ENCODE peak calls at places on chromosome 17, in five cellular contexts. X is upper lobe of right lung, M is ELR, F is NCI-H2171 treated with DMSO at 0.1 percent for 48 hours, Y is heart left ventricle. A is an unnamed sample.

GRCh38 chr17:61462734-61463067 is 10.5 kb downstream of the TBX4 start:
- DNase-seq in M (no peak), X (no peak), Y (no peak), F (no peak), A (peak; percentile 81)

GRCh38 chr17:7079581-7080444 is at the start of gene CLEC10A:
- DNase-seq in Y (no peak), F (no peak), M (no peak), X (no peak), A (no peak)

GRCh38 chr17:83114706-83115105 is 35.3 kb downstream of the METRNL start:
- DNase-seq in X (no peak), F (no peak), Y (no peak), M (no peak), A (no peak)

GRCh38 chr17:75069783-75070182 is 18.0 kb upstream of the SLC16A5 start:
- DNase-seq in X (no peak), F (peak; percentile 8), Y (no peak), M (peak; percentile 63), A (peak; percentile 91)

GRCh38 chr17:74821655-74822328 is 37.9 kb downstream of the GRIN2C start:
- DNase-seq in M (no peak), X (no peak), F (no peak), Y (no peak), A (no peak)

GRCh38 chr17:69486779-69487637 is 72.5 kb downstream of the MAP2K6 start:
- DNase-seq in M (no peak), X (no peak), Y (no peak), F (no peak), A (no peak)

GRCh38 chr17:78839762-78840529 is 668 bp downstream of the USP36 start:
- DNase-seq in M (peak; percentile 63), X (peak; percentile 82), F (peak; percentile 10), Y (peak; percentile 54), A (peak; percentile 90)

GRCh38 chr17:74951680-74952421 is 16.2 kb downstream of the OTOP3 start:
- DNase-seq in X (no peak), M (no peak), F (no peak), Y (no peak), A (no peak)

GRCh38 chr17:31522284-31522931 is 130.9 kb downstream of the RAB11FIP4 start:
- DNase-seq in M (no peak), X (no peak), F (no peak), Y (no peak), A (peak; percentile 60)

GRCh38 chr17:253091-253846 is 71.8 kb upstream of the DOC2B start:
- DNase-seq in F (no peak), Y (peak; percentile 11), X (peak; percentile 46), M (no peak), A (peak; percentile 63)

GRCh38 chr17:56528636-56529170 is 64.8 kb upstream of the NOG start:
- DNase-seq in F (no peak), X (no peak), Y (no peak), M (no peak), A (no peak)

GRCh38 chr17:73340093-73340596 is 28.3 kb upstream of the CDC42EP4 start:
- DNase-seq in X (no peak), Y (no peak), M (peak; percentile 98), F (no peak), A (peak; percentile 94)

GRCh38 chr17:9468532-9468931 is 107.1 kb downstream of the STX8 start:
- DNase-seq in F (no peak), Y (no peak), M (no peak), X (no peak), A (no peak)

GRCh38 chr17:67492251-67492740 is 115.2 kb downstream of the PITPNC1 start:
- DNase-seq in X (no peak), F (no peak), M (no peak), Y (no peak), A (no peak)

GRCh38 chr17:21248495-21248894 is 4.7 kb downstream of the NATD1 start:
- DNase-seq in Y (no peak), M (no peak), X (no peak), F (no peak), A (peak; percentile 66)

GRCh38 chr17:31394544-31394943 is 3.1 kb downstream of the RAB11FIP4 start:
- DNase-seq in Y (peak; percentile 67), X (peak; percentile 67), F (no peak), M (peak; percentile 67), A (peak; percentile 98)

GRCh38 chr17:80109066-80109618 is 7.8 kb downstream of the GAA start:
- DNase-seq in Y (no peak), F (no peak), M (no peak), X (no peak), A (peak; percentile 83)

GRCh38 chr17:75694536-75694935 is 26.7 kb upstream of the ITGB4 start:
- DNase-seq in X (no peak), F (no peak), M (no peak), Y (no peak), A (no peak)

GRCh38 chr17:16215002-16215272 is 397 bp downstream of the NCOR1 start:
- DNase-seq in M (peak; percentile 65), Y (no peak), X (peak; percentile 86), F (no peak), A (peak; percentile 71)